ENCODE peak calls at places on chromosomes 3 and 15, in seven cellular contexts. S is tibial artery; W is caudate nucleus; I is HL-60; Y is cardiac fibroblast; J is GDM1; X is activated naive CD4-positive, alpha-beta T cell treated with anti-CD3 and anti-CD28 coated beads, Interleukin-2, amount 50 U/mL, for 16 hours. H is an unnamed sample.

GRCh38 chr3:38563070-38563901 is 67.1 kb downstream of the EXOG start:
- DNase-seq in S (peak), W (no peak), I (no peak), Y (no peak), J (no peak), X (no peak), H (no peak)

GRCh38 chr3:15284121-15284889 is 48.1 kb downstream of the SH3BP5 start:
- DNase-seq in S (peak), W (no peak), I (no peak), Y (peak), J (no peak), X (no peak), H (no peak)

GRCh38 chr15:41417418-41417811 is 520 bp downstream of the RTF1 start:
- DNase-seq in S (no peak), W (no peak), I (peak), Y (peak), J (no peak), X (no peak), H (no peak)

GRCh38 chr15:65028921-65029735 is at the start of gene MTFMT:
- DNase-seq in S (peak), W (peak), I (peak), Y (peak), J (peak), X (peak), H (peak)

GRCh38 chr3:23611737-23612295 is 193.9 kb upstream of the UBE2E1 start:
- DNase-seq in S (peak), W (peak), I (peak), Y (peak), J (peak), X (no peak), H (no peak)

GRCh38 chr15:99467861-99468460 is 97.8 kb upstream of the MEF2A start:
- DNase-seq in S (no peak), W (no peak), I (no peak), Y (no peak), J (no peak), X (no peak), H (no peak)

GRCh38 chr3:3201584-3201983 is 22.1 kb upstream of the CRBN start:
- DNase-seq in S (no peak), W (no peak), I (no peak), Y (no peak), J (no peak), X (no peak), H (no peak)

GRCh38 chr3:163261618-163262017 is 1765.0 kb downstream of the OTOL1 start:
- DNase-seq in S (no peak), W (no peak), I (no peak), Y (no peak), J (no peak), X (no peak), H (no peak)

GRCh38 chr3:27464646-27465045 is 19.5 kb downstream of the SLC4A7 start:
- DNase-seq in S (no peak), W (no peak), I (no peak), Y (no peak), J (no peak), X (no peak), H (no peak)

GRCh38 chr3:192467230-192468186 is 259.8 kb downstream of the FGF12 start:
- DNase-seq in S (no peak), W (peak), I (peak), Y (peak), J (no peak), X (peak), H (peak)

GRCh38 chr3:95029644-95030043 is 966.8 kb downstream of the NSUN3 start:
- DNase-seq in S (no peak), W (no peak), I (no peak), Y (no peak), J (no peak), X (no peak), H (no peak)

GRCh38 chr3:186427627-186428026 is 65.6 kb upstream of the DGKG start:
- DNase-seq in S (no peak), W (no peak), I (peak), Y (peak), J (no peak), X (no peak), H (no peak)

GRCh38 chr3:153967260-153967659 is 153.9 kb upstream of the ARHGEF26 start:
- DNase-seq in S (no peak), W (no peak), I (no peak), Y (no peak), J (no peak), X (no peak), H (no peak)

GRCh38 chr3:184691397-184692131 is 20.3 kb downstream of the MAGEF1 start:
- DNase-seq in S (no peak), W (no peak), I (peak), Y (peak), J (peak), X (no peak), H (no peak)

GRCh38 chr15:93420050-93420452 is 331.0 kb upstream of the RGMA start:
- DNase-seq in S (no peak), W (no peak), I (no peak), Y (no peak), J (no peak), X (no peak), H (no peak)

GRCh38 chr3:52099006-52099405 is 42.6 kb upstream of the DUSP7 start:
- DNase-seq in S (no peak), W (no peak), I (no peak), Y (no peak), J (no peak), X (no peak), H (no peak)

GRCh38 chr15:93047621-93048425 is 41.2 kb downstream of the RGMA start:
- DNase-seq in S (no peak), W (no peak), I (peak), Y (no peak), J (peak), X (no peak), H (no peak)

GRCh38 chr15:52183562-52184173 is 7.5 kb downstream of the GNB5 start:
- DNase-seq in S (no peak), W (no peak), I (no peak), Y (peak), J (no peak), X (no peak), H (no peak)

GRCh38 chr3:186220365-186220764 is 111.5 kb upstream of the ETV5 start:
- DNase-seq in S (no peak), W (no peak), I (no peak), Y (no peak), J (no peak), X (no peak), H (no peak)

GRCh38 chr15:48145923-48146322 is 25.1 kb downstream of the SLC24A5 start:
- DNase-seq in S (no peak), W (no peak), I (no peak), Y (no peak), J (no peak), X (no peak), H (no peak)

GRCh38 chr15:100335335-100335999 is 6.3 kb downstream of the ADAMTS17 start:
- DNase-seq in S (no peak), W (no peak), I (no peak), Y (no peak), J (no peak), X (no peak), H (no peak)

GRCh38 chr15:83200162-83200561 is 7.5 kb downstream of the HDGFL3 start:
- DNase-seq in S (no peak), W (no peak), I (no peak), Y (peak), J (no peak), X (no peak), H (no peak)

GRCh38 chr3:124774305-124774673 is 44.0 kb downstream of the UMPS start:
- DNase-seq in S (no peak), W (no peak), I (no peak), Y (peak), J (no peak), X (no peak), H (no peak)

GRCh38 chr15:69288531-69289311 is 10.0 kb upstream of the PAQR5 start:
- DNase-seq in S (no peak), W (no peak), I (no peak), Y (no peak), J (no peak), X (no peak), H (no peak)

GRCh38 chr3:177338697-177339219 is 141.5 kb upstream of the TBL1XR1 start:
- DNase-seq in S (no peak), W (no peak), I (peak), Y (peak), J (peak), X (no peak), H (no peak)

GRCh38 chr3:151593923-151594322 is 133.1 kb upstream of the IGSF10 start:
- DNase-seq in S (no peak), W (no peak), I (no peak), Y (peak), J (no peak), X (no peak), H (no peak)

GRCh38 chr15:65829150-65829764 is 37.2 kb upstream of the DENND4A start:
- DNase-seq in S (no peak), W (no peak), I (no peak), Y (peak), J (no peak), X (no peak), H (no peak)

GRCh38 chr3:129226374-129226773 is 23.0 kb upstream of the COPG1 start:
- DNase-seq in S (peak), W (no peak), I (peak), Y (peak), J (no peak), X (no peak), H (peak)

GRCh38 chr3:61560452-61561373 is 658 bp upstream of the PTPRG start:
- DNase-seq in S (peak), W (peak), I (peak), Y (peak), J (no peak), X (no peak), H (peak)

GRCh38 chr3:16936233-16936632 is 51.5 kb downstream of the PLCL2 start:
- DNase-seq in S (no peak), W (no peak), I (peak), Y (no peak), J (peak), X (no peak), H (no peak)